ENCODE peak calls at places on chromosomes 6 and 20, in eight cellular contexts. Q is PC-9, R is HCT116, A is hepatocyte, B is GM23338, M is SK-N-SH, Z is OCI-LY7, O is MM.1S. P is an unnamed sample.

GRCh38 chr20:35506872-35507638 is 22.4 kb downstream of the C20orf173 start:
- DNase-seq in B (no peak), Z (no peak), A (no peak), M (no peak), Q (no peak), R (no peak), O (no peak), P (peak; percentile 52)

GRCh38 chr6:159267165-159267564 is 98.0 kb downstream of the FNDC1 start:
- DNase-seq in Q (no peak), B (peak; percentile 57), M (no peak), R (no peak), A (peak; percentile 30), O (no peak), Z (peak; percentile 41), P (peak; percentile 28)

GRCh38 chr20:57392512-57393271 is 1.5 kb downstream of the RBM38 start:
- DNase-seq in Q (no peak), B (no peak), M (no peak), O (peak; percentile 90), A (no peak), Z (peak; percentile 67), R (no peak), P (no peak)

GRCh38 chr20:25258463-25258805 is 10.5 kb downstream of the PYGB start:
- DNase-seq in M (no peak), R (no peak), A (no peak), O (no peak), B (no peak), Z (no peak), Q (no peak), P (no peak)

GRCh38 chr20:49583669-49584417 is 15.9 kb upstream of the PTGIS start:
- DNase-seq in O (no peak), M (no peak), Z (no peak), B (no peak), Q (peak; percentile 99), R (no peak), A (peak; percentile 86), P (peak; percentile 56)

GRCh38 chr6:10542135-10542689 is 21.1 kb downstream of the GCNT2 start:
- DNase-seq in M (no peak), A (no peak), Z (no peak), Q (no peak), O (no peak), B (no peak), R (no peak), P (no peak)

GRCh38 chr6:37176268-37177082 is 6.5 kb downstream of the PIM1 start:
- DNase-seq in R (no peak), O (no peak), M (no peak), Z (no peak), B (peak; percentile 62), Q (no peak), A (peak; percentile 45), P (no peak)

GRCh38 chr6:3384346-3385143 is 72.3 kb downstream of the SLC22A23 start:
- DNase-seq in B (no peak), Z (no peak), Q (no peak), R (no peak), M (no peak), O (no peak), A (no peak), P (no peak)

GRCh38 chr6:136962661-136963060 is 40.6 kb downstream of the SLC35D3 start:
- DNase-seq in Q (peak; percentile 48), B (peak; percentile 56), M (peak; percentile 58), Z (no peak), O (no peak), A (no peak), R (no peak), P (no peak)

GRCh38 chr6:34277763-34278112 is 28.9 kb upstream of the SMIM29 start:
- DNase-seq in Q (no peak), A (no peak), B (no peak), R (no peak), Z (no peak), O (no peak), M (no peak), P (no peak)

GRCh38 chr6:135209803-135210202 is 28.7 kb downstream of the MYB start:
- DNase-seq in R (no peak), B (peak; percentile 10), M (no peak), Q (no peak), A (no peak), Z (no peak), O (no peak), P (no peak)

GRCh38 chr6:128580224-128581110 is 60.1 kb upstream of the PTPRK start:
- DNase-seq in B (no peak), R (no peak), A (no peak), O (no peak), M (no peak), Q (no peak), Z (no peak), P (no peak)

GRCh38 chr20:44621939-44622338 is 29.6 kb downstream of the ADA start:
- DNase-seq in O (no peak), Z (no peak), R (no peak), A (no peak), B (no peak), Q (no peak), M (no peak), P (no peak)
- TF ChIP-seq CTCF in O (no peak), Z (no peak), R (no peak), A (no peak), B (no peak), Q (no peak), M (no peak), P (no peak)

DNA sequence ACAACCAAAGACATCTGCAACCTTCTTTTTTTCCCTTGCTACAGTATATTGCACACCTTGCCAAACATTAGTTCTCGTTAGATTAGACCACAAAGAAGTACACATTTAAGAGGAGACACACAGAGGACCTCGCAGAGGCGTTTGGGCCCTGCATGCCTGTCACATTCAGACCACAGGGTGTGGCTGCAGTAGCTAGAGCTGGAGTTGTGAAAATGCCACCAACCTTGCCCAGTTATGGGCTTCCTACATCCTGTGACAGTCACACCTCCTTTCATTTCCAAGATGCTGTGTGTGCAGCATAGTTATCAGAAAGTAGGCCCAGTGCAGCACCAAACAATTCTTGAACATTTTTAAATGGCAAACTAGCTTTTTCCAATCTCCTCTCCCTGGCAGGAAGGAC is 2.4 kb downstream of the SYNE1 start:
- DNase-seq in R (no peak), M (no peak), A (no peak), B (no peak), Z (no peak), Q (no peak), O (peak; percentile 33), P (no peak)
- H3K27ac ChIP-seq in R (no peak overlapping the region), M (no peak overlapping the region), A (no peak overlapping the region), B (no peak overlapping the region), Z (no peak overlapping the region), Q (no peak overlapping the region), O (no peak overlapping the region), P (no peak overlapping the region)

GRCh38 chr6:68756454-68757375 is 121.6 kb downstream of the ADGRB3 start:
- DNase-seq in Z (no peak), M (peak; percentile 13), R (no peak), B (no peak), A (no peak), O (no peak), Q (no peak), P (no peak)

GRCh38 chr6:68761985-68762384 is 126.9 kb downstream of the ADGRB3 start:
- DNase-seq in Z (no peak), O (no peak), Q (no peak), B (no peak), M (no peak), A (no peak), R (no peak), P (no peak)

GRCh38 chr6:68760486-68760885 is 125.4 kb downstream of the ADGRB3 start:
- DNase-seq in Z (no peak), Q (no peak), M (no peak), A (no peak), O (no peak), R (no peak), B (no peak), P (no peak)

GRCh38 chr6:68760941-68761676 is 126.0 kb downstream of the ADGRB3 start:
- DNase-seq in Z (no peak), M (no peak), Q (no peak), R (no peak), A (no peak), O (no peak), B (no peak), P (no peak)

DNA sequence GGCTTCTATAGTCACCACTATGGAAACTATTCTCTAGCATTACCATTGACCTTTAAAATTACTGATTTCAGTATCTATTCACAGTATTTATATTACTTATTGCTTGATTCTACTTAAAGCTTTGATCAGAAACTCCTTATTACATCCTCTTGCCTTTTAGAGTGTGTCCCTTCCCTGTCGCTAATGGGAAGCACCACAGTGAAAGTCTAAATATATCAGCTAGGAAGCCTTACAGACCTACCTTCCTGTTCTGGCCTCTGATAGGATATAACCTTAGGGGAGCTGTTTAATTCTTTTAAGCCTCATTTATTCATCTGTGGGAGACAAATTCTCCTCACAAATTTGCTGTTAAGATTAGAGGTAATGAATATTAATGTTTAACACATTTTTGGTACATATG is 122.7 kb downstream of the ADGRB3 start:
- DNase-seq in Z (no peak), B (no peak), M (no peak), O (no peak), R (no peak), A (no peak), Q (no peak), P (no peak)
- H3K9me2 ChIP-seq in Z (no peaks in the 10 kb centered on the region), B (no peaks in the 10 kb centered on the region), M (no peaks in the 10 kb centered on the region), O (no peaks in the 10 kb centered on the region), R (no peaks in the 10 kb centered on the region), A (no peaks in the 10 kb centered on the region), Q (no peaks in the 10 kb centered on the region), P (no peaks in the 10 kb centered on the region)

DNA sequence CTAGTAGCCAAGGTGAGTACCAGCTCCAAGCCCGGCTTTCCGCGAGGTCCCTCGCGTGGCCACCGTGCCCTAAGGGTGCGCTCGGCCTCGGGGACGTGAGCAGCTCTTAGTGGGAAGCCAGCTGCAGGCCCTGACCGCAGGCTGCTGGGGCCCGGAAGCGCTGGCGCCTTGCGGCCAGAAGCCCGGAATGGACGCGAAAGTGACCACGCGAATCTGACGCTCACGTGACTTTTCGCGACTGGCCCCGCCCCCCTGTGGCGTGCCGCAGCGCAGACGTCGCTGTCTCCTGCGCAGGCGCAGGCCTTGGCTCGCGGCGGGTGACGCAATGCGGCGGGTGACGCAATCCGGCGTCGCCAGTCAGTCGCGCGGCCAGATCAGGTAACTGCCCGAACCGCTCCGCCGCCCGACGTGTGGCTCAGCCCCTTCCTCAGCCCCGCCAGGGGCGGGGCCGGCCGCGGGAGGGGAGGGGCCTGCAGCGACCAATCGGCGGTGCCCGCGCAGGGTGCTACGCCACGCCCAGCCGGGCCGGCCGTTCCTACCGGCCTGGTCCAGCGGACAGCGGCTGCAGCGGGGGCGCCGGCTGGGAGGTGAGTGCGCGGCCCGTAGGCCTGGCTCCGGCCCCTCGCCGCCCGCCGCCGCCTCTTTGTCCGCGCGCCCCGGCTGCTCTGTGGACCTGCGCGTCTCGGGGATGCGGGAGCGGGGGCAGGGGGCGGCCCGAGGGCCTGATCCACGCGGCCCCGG is at the start of gene GZF1:
- DNase-seq in O (peak; percentile 98), M (peak; percentile 98), A (peak; percentile 99), Z (peak; percentile 98), R (peak; percentile 92), Q (peak; percentile 90), B (peak; percentile 97), P (peak; percentile 99)
- TF ChIP-seq CTCF in O (no peak), M (no peak), A (peak; percentile 9), Z (no peak), R (no peak), Q (no peak), B (no peak), P (no peak)